ENCODE peak calls at places on chromosomes 4 and X, in eight cellular contexts. P is cardiac muscle cell; V is epithelial cell of prostate; K is hepatocyte; I is HS-5; A is HT-29; Q is stomach; C is activated naive CD4-positive, alpha-beta T cell. U is an unnamed sample.

GRCh38 chrX:19739683-19740082 is 147.7 kb downstream of the SH3KBP1 start:
- DNase-seq in P (peak; percentile 73), V (no peak), K (peak; percentile 54), I (peak; percentile 25), A (peak; percentile 88), Q (peak; percentile 66), C (no peak), U (peak; percentile 48)

GRCh38 chrX:25968920-25969319 is 169.2 kb upstream of the MAGEB18 start:
- DNase-seq in P (peak; percentile 64), V (no peak), K (peak; percentile 27), I (no peak), A (peak; percentile 26), Q (no peak), C (no peak), U (peak; percentile 23)

GRCh38 chrX:155330992-155331391 is 3.4 kb downstream of the CLIC2 start:
- DNase-seq in P (no peak), V (no peak), K (no peak), I (no peak), A (no peak), Q (no peak), C (no peak), U (no peak)

GRCh38 chr4:1205641-1206298 is 33.4 kb upstream of the SPON2 start:
- DNase-seq in P (no peak), V (no peak), K (no peak), I (no peak), A (no peak), Q (peak; percentile 23), C (no peak), U (no peak)

GRCh38 chrX:125998432-125998831 is 167.7 kb downstream of the DCAF12L2 start:
- DNase-seq in P (no peak), V (no peak), K (peak; percentile 14), I (no peak), A (peak; percentile 69), Q (no peak), C (no peak), U (no peak)

GRCh38 chrX:110568396-110568795 is 209.7 kb downstream of the RTL9 start:
- DNase-seq in P (no peak), V (no peak), K (no peak), I (no peak), A (no peak), Q (no peak), C (no peak), U (no peak)

GRCh38 chr4:168076989-168077725 is 15.2 kb upstream of the ANXA10 start:
- DNase-seq in P (peak; percentile 84), V (no peak), K (peak; percentile 80), I (peak; percentile 26), A (peak; percentile 81), Q (peak; percentile 75), C (no peak), U (peak; percentile 43)

GRCh38 chrX:137194164-137194563 is 160.4 kb upstream of the GPR101 start:
- DNase-seq in P (peak; percentile 6), V (no peak), K (peak; percentile 24), I (no peak), A (peak; percentile 63), Q (peak; percentile 27), C (no peak), U (peak; percentile 44)

GRCh38 chr4:602559-602942 is 22.8 kb upstream of the PDE6B start:
- DNase-seq in P (peak; percentile 6), V (peak; percentile 14), K (peak; percentile 79), I (no peak), A (peak; percentile 82), Q (peak; percentile 69), C (peak; percentile 43), U (peak; percentile 30)

GRCh38 chr4:42649870-42650269 is 7.0 kb downstream of the ATP8A1 start:
- DNase-seq in P (no peak), V (no peak), K (no peak), I (no peak), A (no peak), Q (no peak), C (no peak), U (no peak)

GRCh38 chrX:22950278-22951266 is 49.2 kb upstream of the DDX53 start:
- DNase-seq in P (peak; percentile 93), V (peak; percentile 57), K (peak; percentile 65), I (peak; percentile 66), A (peak; percentile 35), Q (no peak), C (no peak), U (no peak)

GRCh38 chrX:150730719-150731118 is 37.5 kb downstream of the MTMR1 start:
- DNase-seq in P (no peak), V (no peak), K (no peak), I (peak; percentile 24), A (no peak), Q (no peak), C (no peak), U (no peak)

GRCh38 chr4:80806472-80806871 is 224.0 kb upstream of the BMP3 start:
- DNase-seq in P (no peak), V (no peak), K (no peak), I (no peak), A (peak; percentile 32), Q (no peak), C (no peak), U (no peak)

GRCh38 chr4:140693577-140693976 is 62.6 kb downstream of the TBC1D9 start:
- DNase-seq in P (peak; percentile 69), V (no peak), K (no peak), I (no peak), A (no peak), Q (no peak), C (no peak), U (no peak)

GRCh38 chr4:83308672-83309071 is 24.1 kb upstream of the COQ2 start:
- DNase-seq in P (no peak), V (no peak), K (no peak), I (no peak), A (no peak), Q (no peak), C (no peak), U (no peak)

GRCh38 chr4:158193171-158193749 is 17.0 kb upstream of the TMEM144 start:
- DNase-seq in P (peak; percentile 51), V (no peak), K (peak; percentile 43), I (no peak), A (peak; percentile 54), Q (no peak), C (no peak), U (peak; percentile 12)

GRCh38 chr4:75845992-75846391 is 56.3 kb downstream of the PPEF2 start:
- DNase-seq in P (no peak), V (no peak), K (no peak), I (no peak), A (no peak), Q (no peak), C (no peak), U (no peak)

GRCh38 chr4:32455231-32455630 is 1735.1 kb downstream of the PCDH7 start:
- DNase-seq in P (peak; percentile 61), V (no peak), K (peak; percentile 24), I (no peak), A (no peak), Q (no peak), C (no peak), U (no peak)

GRCh38 chr4:148845609-148846008 is 403.4 kb upstream of the NR3C2 start:
- DNase-seq in P (no peak), V (no peak), K (no peak), I (no peak), A (no peak), Q (no peak), C (no peak), U (no peak)

GRCh38 chrX:6292599-6292998 is 63.9 kb upstream of the NLGN4X start:
- DNase-seq in P (no peak), V (no peak), K (no peak), I (no peak), A (no peak), Q (no peak), C (no peak), U (peak; percentile 56)

GRCh38 chrX:106564986-106565385 is 46.8 kb upstream of the RADX start:
- DNase-seq in P (no peak), V (no peak), K (no peak), I (no peak), A (no peak), Q (no peak), C (no peak), U (no peak)